ENCODE peak calls at places on chromosome 13, in five cellular contexts. R, L, H, V and K are unnamed samples.

GRCh38 chr13:29756506-29756905 is 93.9 kb downstream of the UBL3 start:
- DNase-seq in R (no peak), H (peak), V (no peak), L (no peak), K (no peak)

GRCh38 chr13:39417643-39418042 is 185.3 kb downstream of the LHFPL6 start:
- DNase-seq in H (peak), L (no peak), R (peak), V (no peak), K (no peak)

GRCh38 chr13:47484564-47484963 is 516.5 kb downstream of the SUCLA2 start:
- DNase-seq in R (no peak), V (peak), L (no peak), H (peak), K (no peak)

GRCh38 chr13:101712026-101712348 is 259.5 kb downstream of the ITGBL1 start:
- DNase-seq in L (no peak), H (no peak), R (no peak), V (no peak), K (no peak)

GRCh38 chr13:78022164-78022877 is 103.7 kb upstream of the EDNRB start:
- DNase-seq in R (peak), V (peak), H (peak), L (peak), K (no peak)

GRCh38 chr13:26436914-26437313 is 120.6 kb upstream of the WASF3 start:
- DNase-seq in R (no peak), V (no peak), L (no peak), H (no peak), K (no peak)

GRCh38 chr13:42990991-42991891 is 800 bp downstream of the EPSTI1 start:
- DNase-seq in V (no peak), L (no peak), H (no peak), R (no peak), K (no peak)

GRCh38 chr13:71785361-71785760 is 81.6 kb downstream of the DACH1 start:
- DNase-seq in R (no peak), H (no peak), V (no peak), L (no peak), K (no peak)